ENCODE peak calls at places on chromosome 1, in nine cellular contexts. One of them, this sample, is unnamed.

GRCh38 chr1:36986241-36986955 is 47.9 kb downstream of the GRIK3 start:
- DNase-seq in heart right ventricle: no peak
- DNase-seq in GM23338: no peak
- DNase-seq in naive thymus-derived CD4-positive, alpha-beta T cell: no peak
- DNase-seq in cardiac muscle cell: no peak
- DNase-seq in choroid plexus epithelial cell: no peak
- DNase-seq in mucosa of descending colon: no peak
- DNase-seq in right cardiac atrium: no peak
- DNase-seq in AG04449: no peak
- DNase-seq in this sample: no peak

GRCh38 chr1:231139125-231139649 is 22.7 kb upstream of the TRIM67 start:
- DNase-seq in choroid plexus epithelial cell: peak
- DNase-seq in GM23338: no peak
- DNase-seq in AG04449: peak
- DNase-seq in naive thymus-derived CD4-positive, alpha-beta T cell: no peak
- DNase-seq in cardiac muscle cell: no peak
- DNase-seq in mucosa of descending colon: no peak
- DNase-seq in right cardiac atrium: no peak
- DNase-seq in heart right ventricle: no peak
- DNase-seq in this sample: no peak

GRCh38 chr1:104780470-104781078 is 1030.9 kb downstream of the AMY1C start:
- DNase-seq in right cardiac atrium: no peak
- DNase-seq in GM23338: peak
- DNase-seq in naive thymus-derived CD4-positive, alpha-beta T cell: no peak
- DNase-seq in choroid plexus epithelial cell: peak
- DNase-seq in heart right ventricle: no peak
- DNase-seq in mucosa of descending colon: no peak
- DNase-seq in cardiac muscle cell: peak
- DNase-seq in AG04449: no peak
- DNase-seq in this sample: no peak

GRCh38 chr1:21143138-21143537 is 33.6 kb downstream of the EIF4G3 start:
- DNase-seq in GM23338: no peak
- DNase-seq in mucosa of descending colon: no peak
- DNase-seq in heart right ventricle: no peak
- DNase-seq in cardiac muscle cell: no peak
- DNase-seq in choroid plexus epithelial cell: no peak
- DNase-seq in naive thymus-derived CD4-positive, alpha-beta T cell: no peak
- DNase-seq in AG04449: no peak
- DNase-seq in right cardiac atrium: no peak
- DNase-seq in this sample: no peak

GRCh38 chr1:82534996-82535395 is 734.3 kb downstream of the ADGRL2 start:
- DNase-seq in right cardiac atrium: no peak
- DNase-seq in GM23338: no peak
- DNase-seq in heart right ventricle: no peak
- DNase-seq in choroid plexus epithelial cell: peak
- DNase-seq in mucosa of descending colon: no peak
- DNase-seq in naive thymus-derived CD4-positive, alpha-beta T cell: no peak
- DNase-seq in cardiac muscle cell: no peak
- DNase-seq in AG04449: no peak
- DNase-seq in this sample: no peak

GRCh38 chr1:206691604-206692003 is 6.9 kb downstream of the MAPKAPK2 start:
- DNase-seq in right cardiac atrium: no peak
- DNase-seq in cardiac muscle cell: peak
- DNase-seq in naive thymus-derived CD4-positive, alpha-beta T cell: no peak
- DNase-seq in heart right ventricle: peak
- DNase-seq in choroid plexus epithelial cell: no peak
- DNase-seq in mucosa of descending colon: no peak
- DNase-seq in AG04449: no peak
- DNase-seq in GM23338: no peak
- DNase-seq in this sample: no peak

GRCh38 chr1:236156512-236157208 is 14.3 kb downstream of the GPR137B start:
- DNase-seq in naive thymus-derived CD4-positive, alpha-beta T cell: no peak
- DNase-seq in cardiac muscle cell: no peak
- DNase-seq in mucosa of descending colon: no peak
- DNase-seq in choroid plexus epithelial cell: no peak
- DNase-seq in heart right ventricle: no peak
- DNase-seq in right cardiac atrium: peak
- DNase-seq in AG04449: no peak
- DNase-seq in GM23338: no peak
- DNase-seq in this sample: peak

GRCh38 chr1:117836069-117836468 is 93.4 kb downstream of the GDAP2 start:
- DNase-seq in cardiac muscle cell: no peak
- DNase-seq in heart right ventricle: no peak
- DNase-seq in GM23338: no peak
- DNase-seq in naive thymus-derived CD4-positive, alpha-beta T cell: no peak
- DNase-seq in mucosa of descending colon: no peak
- DNase-seq in AG04449: no peak
- DNase-seq in choroid plexus epithelial cell: no peak
- DNase-seq in right cardiac atrium: no peak
- DNase-seq in this sample: no peak

GRCh38 chr1:172273668-172274396 is 146.7 kb upstream of the C1orf105 start:
- DNase-seq in right cardiac atrium: no peak
- DNase-seq in choroid plexus epithelial cell: no peak
- DNase-seq in AG04449: no peak
- DNase-seq in cardiac muscle cell: no peak
- DNase-seq in heart right ventricle: no peak
- DNase-seq in naive thymus-derived CD4-positive, alpha-beta T cell: no peak
- DNase-seq in GM23338: no peak
- DNase-seq in mucosa of descending colon: no peak
- DNase-seq in this sample: no peak

GRCh38 chr1:206030714-206031113 is 7.0 kb upstream of the CTSE start:
- DNase-seq in mucosa of descending colon: peak
- DNase-seq in choroid plexus epithelial cell: peak
- DNase-seq in GM23338: peak
- DNase-seq in cardiac muscle cell: peak
- DNase-seq in right cardiac atrium: peak
- DNase-seq in naive thymus-derived CD4-positive, alpha-beta T cell: peak
- DNase-seq in AG04449: no peak
- DNase-seq in heart right ventricle: peak
- DNase-seq in this sample: peak

GRCh38 chr1:6960291-6960758 is 175.1 kb downstream of the CAMTA1 start:
- DNase-seq in mucosa of descending colon: no peak
- DNase-seq in choroid plexus epithelial cell: peak
- DNase-seq in naive thymus-derived CD4-positive, alpha-beta T cell: no peak
- DNase-seq in heart right ventricle: peak
- DNase-seq in right cardiac atrium: peak
- DNase-seq in GM23338: no peak
- DNase-seq in cardiac muscle cell: peak
- DNase-seq in AG04449: no peak
- DNase-seq in this sample: no peak

GRCh38 chr1:246860401-246860800 is 71.3 kb downstream of the AHCTF1 start:
- DNase-seq in right cardiac atrium: no peak
- DNase-seq in heart right ventricle: no peak
- DNase-seq in mucosa of descending colon: no peak
- DNase-seq in AG04449: no peak
- DNase-seq in naive thymus-derived CD4-positive, alpha-beta T cell: no peak
- DNase-seq in GM23338: no peak
- DNase-seq in cardiac muscle cell: no peak
- DNase-seq in choroid plexus epithelial cell: peak
- DNase-seq in this sample: no peak

GRCh38 chr1:21936366-21937031 is 611 bp downstream of the HSPG2 start:
- DNase-seq in heart right ventricle: no peak
- DNase-seq in AG04449: no peak
- DNase-seq in right cardiac atrium: no peak
- DNase-seq in choroid plexus epithelial cell: no peak
- DNase-seq in cardiac muscle cell: no peak
- DNase-seq in naive thymus-derived CD4-positive, alpha-beta T cell: peak
- DNase-seq in mucosa of descending colon: peak
- DNase-seq in GM23338: no peak
- DNase-seq in this sample: no peak

GRCh38 chr1:208977012-208977411 is 606.5 kb upstream of the CAMK1G start:
- DNase-seq in GM23338: no peak
- DNase-seq in heart right ventricle: no peak
- DNase-seq in naive thymus-derived CD4-positive, alpha-beta T cell: no peak
- DNase-seq in mucosa of descending colon: no peak
- DNase-seq in cardiac muscle cell: no peak
- DNase-seq in AG04449: no peak
- DNase-seq in right cardiac atrium: no peak
- DNase-seq in choroid plexus epithelial cell: no peak
- DNase-seq in this sample: no peak

GRCh38 chr1:189499736-189500135 is 977.9 kb downstream of the BRINP3 start:
- DNase-seq in GM23338: no peak
- DNase-seq in choroid plexus epithelial cell: peak
- DNase-seq in mucosa of descending colon: no peak
- DNase-seq in naive thymus-derived CD4-positive, alpha-beta T cell: no peak
- DNase-seq in heart right ventricle: no peak
- DNase-seq in right cardiac atrium: no peak
- DNase-seq in cardiac muscle cell: no peak
- DNase-seq in AG04449: no peak
- DNase-seq in this sample: no peak

GRCh38 chr1:204565617-204566582 is 49.7 kb downstream of the MDM4 start:
- DNase-seq in GM23338: peak
- DNase-seq in heart right ventricle: no peak
- DNase-seq in AG04449: no peak
- DNase-seq in mucosa of descending colon: no peak
- DNase-seq in naive thymus-derived CD4-positive, alpha-beta T cell: peak
- DNase-seq in cardiac muscle cell: peak
- DNase-seq in choroid plexus epithelial cell: peak
- DNase-seq in right cardiac atrium: peak
- DNase-seq in this sample: peak

GRCh38 chr1:93635614-93636543 is 45.8 kb downstream of the BCAR3 start:
- DNase-seq in mucosa of descending colon: no peak
- DNase-seq in heart right ventricle: peak
- DNase-seq in choroid plexus epithelial cell: peak
- DNase-seq in naive thymus-derived CD4-positive, alpha-beta T cell: no peak
- DNase-seq in right cardiac atrium: no peak
- DNase-seq in GM23338: peak
- DNase-seq in AG04449: no peak
- DNase-seq in cardiac muscle cell: no peak
- DNase-seq in this sample: no peak

GRCh38 chr1:156435551-156436318 is 64.8 kb downstream of the MEF2D start:
- DNase-seq in right cardiac atrium: no peak
- DNase-seq in naive thymus-derived CD4-positive, alpha-beta T cell: no peak
- DNase-seq in GM23338: no peak
- DNase-seq in cardiac muscle cell: peak
- DNase-seq in AG04449: no peak
- DNase-seq in mucosa of descending colon: no peak
- DNase-seq in heart right ventricle: no peak
- DNase-seq in choroid plexus epithelial cell: no peak
- DNase-seq in this sample: no peak
- H3K4me3 ChIP-seq in right cardiac atrium: peak
- H3K4me3 ChIP-seq in naive thymus-derived CD4-positive, alpha-beta T cell: peak
- H3K4me3 ChIP-seq in GM23338: peak
- H3K4me3 ChIP-seq in cardiac muscle cell: peak
- H3K4me3 ChIP-seq in AG04449: no peak
- H3K4me3 ChIP-seq in mucosa of descending colon: no peak
- H3K4me3 ChIP-seq in heart right ventricle: peak
- H3K4me3 ChIP-seq in choroid plexus epithelial cell: peak
- H3K4me3 ChIP-seq in this sample: no peak

GRCh38 chr1:170929412-170929834 is 5.9 kb upstream of the MROH9 start:
- DNase-seq in mucosa of descending colon: no peak
- DNase-seq in heart right ventricle: no peak
- DNase-seq in AG04449: no peak
- DNase-seq in GM23338: peak
- DNase-seq in right cardiac atrium: no peak
- DNase-seq in choroid plexus epithelial cell: peak
- DNase-seq in naive thymus-derived CD4-positive, alpha-beta T cell: no peak
- DNase-seq in cardiac muscle cell: no peak
- DNase-seq in this sample: no peak
- H3K4me3 ChIP-seq in mucosa of descending colon: no peak
- H3K4me3 ChIP-seq in heart right ventricle: peak
- H3K4me3 ChIP-seq in AG04449: no peak
- H3K4me3 ChIP-seq in GM23338: no peak
- H3K4me3 ChIP-seq in right cardiac atrium: no peak
- H3K4me3 ChIP-seq in choroid plexus epithelial cell: no peak
- H3K4me3 ChIP-seq in naive thymus-derived CD4-positive, alpha-beta T cell: no peak
- H3K4me3 ChIP-seq in cardiac muscle cell: no peak
- H3K4me3 ChIP-seq in this sample: no peak

DNA sequence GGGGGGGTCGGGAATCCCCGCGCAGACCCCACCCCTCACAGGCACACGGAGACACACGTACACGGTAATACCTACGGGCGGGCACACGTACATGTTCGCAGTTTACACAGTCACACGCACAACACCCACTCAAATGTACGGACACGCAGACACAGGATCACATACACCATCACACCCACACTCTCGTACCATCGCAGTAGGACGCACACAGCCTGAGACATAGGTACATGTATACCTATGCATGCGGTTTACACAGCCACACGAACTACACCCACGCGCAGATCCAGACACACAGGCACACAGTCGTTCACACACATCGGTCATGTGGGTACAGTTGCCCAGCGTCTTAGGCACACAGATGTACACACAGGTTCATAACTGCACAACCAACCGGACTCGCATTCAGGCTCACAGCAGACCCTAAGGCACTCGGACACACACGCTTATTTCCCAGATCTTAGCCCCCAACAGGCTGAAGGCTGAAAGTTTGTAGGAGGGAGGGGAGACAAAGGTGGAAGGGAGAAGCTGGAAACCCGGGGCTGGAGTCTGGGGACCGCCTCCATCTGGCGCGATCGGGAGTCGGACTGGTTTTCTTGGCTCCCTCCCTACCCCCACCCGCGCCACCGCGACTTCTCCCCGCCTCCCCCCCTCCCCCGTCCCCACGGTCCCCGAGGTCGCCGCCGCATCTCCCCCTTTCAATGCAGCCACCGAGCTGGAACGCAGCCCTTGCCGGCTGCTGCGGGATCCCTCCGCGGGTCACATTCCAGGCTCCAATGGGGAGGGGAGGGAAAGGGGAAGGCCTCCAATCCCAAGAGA is 51.9 kb upstream of the SYNC start:
- DNase-seq in GM23338: peak
- DNase-seq in right cardiac atrium: no peak
- DNase-seq in AG04449: no peak
- DNase-seq in heart right ventricle: no peak
- DNase-seq in mucosa of descending colon: no peak
- DNase-seq in naive thymus-derived CD4-positive, alpha-beta T cell: peak
- DNase-seq in cardiac muscle cell: peak
- DNase-seq in choroid plexus epithelial cell: no peak
- DNase-seq in this sample: no peak
- H3K4me3 ChIP-seq in GM23338: peak
- H3K4me3 ChIP-seq in right cardiac atrium: peak
- H3K4me3 ChIP-seq in AG04449: peak
- H3K4me3 ChIP-seq in heart right ventricle: peak
- H3K4me3 ChIP-seq in mucosa of descending colon: no peak
- H3K4me3 ChIP-seq in naive thymus-derived CD4-positive, alpha-beta T cell: peak
- H3K4me3 ChIP-seq in cardiac muscle cell: peak
- H3K4me3 ChIP-seq in choroid plexus epithelial cell: peak
- H3K4me3 ChIP-seq in this sample: no peak

DNA sequence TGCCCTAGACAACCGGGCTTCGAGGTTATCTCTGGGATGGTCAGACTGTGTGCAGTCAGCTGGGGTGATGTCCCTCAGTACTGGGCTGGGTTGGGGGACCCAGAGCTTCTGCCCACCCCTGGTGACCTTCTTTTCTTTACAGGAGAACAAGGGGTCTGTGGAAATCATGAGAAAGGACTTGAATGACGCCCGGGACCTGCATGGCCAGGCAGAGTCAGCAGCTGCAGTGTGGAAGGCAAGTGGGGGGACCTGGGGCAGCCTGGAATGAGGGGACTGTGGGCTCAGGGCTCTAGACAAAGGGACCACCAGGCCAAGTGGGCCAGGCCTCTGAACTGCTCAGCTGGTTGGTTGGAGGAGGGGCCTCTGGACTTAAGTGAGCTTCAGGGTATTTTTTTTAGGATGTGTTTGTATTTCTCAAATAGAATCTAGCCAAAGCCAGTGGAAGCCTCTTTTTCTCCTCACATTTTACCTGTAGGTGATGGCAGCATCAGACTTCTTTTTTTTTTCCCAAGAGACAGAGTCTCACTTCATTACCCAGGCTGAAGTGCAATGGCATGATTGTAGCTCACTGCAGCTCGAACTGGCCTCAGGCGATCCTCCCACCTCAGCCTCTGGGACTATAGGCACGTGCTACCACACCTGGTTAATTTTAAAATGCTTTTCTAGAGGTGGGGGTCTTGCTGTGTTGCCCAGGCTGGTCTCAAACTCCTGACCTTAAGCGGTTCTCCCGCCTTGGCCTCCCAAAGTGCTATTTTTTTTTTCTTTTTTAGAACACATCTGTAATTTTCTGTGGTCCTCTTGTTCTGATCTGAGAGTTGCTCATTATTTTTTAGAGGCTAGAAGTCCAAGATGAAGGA is 1.9 kb downstream of the RNF187 start:
- DNase-seq in AG04449: no peak
- DNase-seq in cardiac muscle cell: no peak
- DNase-seq in GM23338: no peak
- DNase-seq in right cardiac atrium: no peak
- DNase-seq in heart right ventricle: no peak
- DNase-seq in mucosa of descending colon: no peak
- DNase-seq in naive thymus-derived CD4-positive, alpha-beta T cell: no peak
- DNase-seq in choroid plexus epithelial cell: no peak
- DNase-seq in this sample: no peak
- H3K4me3 ChIP-seq in AG04449: peak
- H3K4me3 ChIP-seq in cardiac muscle cell: peak
- H3K4me3 ChIP-seq in GM23338: peak
- H3K4me3 ChIP-seq in right cardiac atrium: no peak
- H3K4me3 ChIP-seq in heart right ventricle: peak
- H3K4me3 ChIP-seq in mucosa of descending colon: no peak
- H3K4me3 ChIP-seq in naive thymus-derived CD4-positive, alpha-beta T cell: peak
- H3K4me3 ChIP-seq in choroid plexus epithelial cell: peak
- H3K4me3 ChIP-seq in this sample: peak

This sample was measured in GM12864.